ENCODE peak calls at places on chromosomes 12 and 14, in seven cellular contexts. One of them, this sample, is unnamed.

GRCh38 chr12:80925983-80926382 is 11.8 kb downstream of the LIN7A start:
- DNase-seq in OCI-LY7: no peak
- DNase-seq in choroid plexus epithelial cell: no peak
- DNase-seq in A549: no peak
- DNase-seq in heart right ventricle: no peak
- DNase-seq in AG04449: no peak
- DNase-seq in lower leg skin: no peak
- DNase-seq in this sample: no peak

GRCh38 chr12:4012977-4013968 is 140.1 kb upstream of the PARP11 start:
- DNase-seq in OCI-LY7: no peak
- DNase-seq in choroid plexus epithelial cell: no peak
- DNase-seq in A549: no peak
- DNase-seq in heart right ventricle: no peak
- DNase-seq in AG04449: no peak
- DNase-seq in lower leg skin: no peak
- DNase-seq in this sample: no peak

GRCh38 chr14:80978403-80978802 is 23.0 kb downstream of the TSHR start:
- DNase-seq in OCI-LY7: peak
- DNase-seq in choroid plexus epithelial cell: no peak
- DNase-seq in A549: no peak
- DNase-seq in heart right ventricle: no peak
- DNase-seq in AG04449: no peak
- DNase-seq in lower leg skin: no peak
- DNase-seq in this sample: no peak

GRCh38 chr12:52337054-52337453 is 15.9 kb upstream of the KRT83 start:
- DNase-seq in OCI-LY7: no peak
- DNase-seq in choroid plexus epithelial cell: peak
- DNase-seq in A549: no peak
- DNase-seq in heart right ventricle: no peak
- DNase-seq in AG04449: no peak
- DNase-seq in lower leg skin: no peak
- DNase-seq in this sample: no peak

GRCh38 chr12:59023861-59024424 is 103.6 kb upstream of the LRIG3 start:
- DNase-seq in OCI-LY7: no peak
- DNase-seq in choroid plexus epithelial cell: peak
- DNase-seq in A549: no peak
- DNase-seq in heart right ventricle: no peak
- DNase-seq in AG04449: no peak
- DNase-seq in lower leg skin: no peak
- DNase-seq in this sample: no peak

GRCh38 chr12:47200446-47200845 is 120.7 kb upstream of the AMIGO2 start:
- DNase-seq in OCI-LY7: no peak
- DNase-seq in choroid plexus epithelial cell: no peak
- DNase-seq in A549: no peak
- DNase-seq in heart right ventricle: no peak
- DNase-seq in AG04449: no peak
- DNase-seq in lower leg skin: no peak
- DNase-seq in this sample: no peak

GRCh38 chr12:70467908-70468733 is 102.0 kb downstream of the KCNMB4 start:
- DNase-seq in OCI-LY7: no peak
- DNase-seq in choroid plexus epithelial cell: no peak
- DNase-seq in A549: no peak
- DNase-seq in heart right ventricle: no peak
- DNase-seq in AG04449: no peak
- DNase-seq in lower leg skin: no peak
- DNase-seq in this sample: no peak

GRCh38 chr12:29980304-29980703 is 196.6 kb upstream of the TMTC1 start:
- DNase-seq in OCI-LY7: no peak
- DNase-seq in choroid plexus epithelial cell: no peak
- DNase-seq in A549: no peak
- DNase-seq in heart right ventricle: no peak
- DNase-seq in AG04449: no peak
- DNase-seq in lower leg skin: no peak
- DNase-seq in this sample: no peak

GRCh38 chr12:15179672-15180071 is 41.5 kb downstream of the RERG start:
- DNase-seq in OCI-LY7: no peak
- DNase-seq in choroid plexus epithelial cell: peak
- DNase-seq in A549: no peak
- DNase-seq in heart right ventricle: no peak
- DNase-seq in AG04449: no peak
- DNase-seq in lower leg skin: no peak
- DNase-seq in this sample: no peak

GRCh38 chr12:29769162-29769820 is 14.5 kb downstream of the TMTC1 start:
- DNase-seq in OCI-LY7: no peak
- DNase-seq in choroid plexus epithelial cell: peak
- DNase-seq in A549: no peak
- DNase-seq in heart right ventricle: no peak
- DNase-seq in AG04449: no peak
- DNase-seq in lower leg skin: no peak
- DNase-seq in this sample: peak

GRCh38 chr12:115422845-115423545 is 739.0 kb upstream of the TBX3 start:
- DNase-seq in OCI-LY7: no peak
- DNase-seq in choroid plexus epithelial cell: no peak
- DNase-seq in A549: no peak
- DNase-seq in heart right ventricle: no peak
- DNase-seq in AG04449: no peak
- DNase-seq in lower leg skin: no peak
- DNase-seq in this sample: no peak

GRCh38 chr12:50057896-50058670 is 687 bp downstream of the ASIC1 start:
- DNase-seq in OCI-LY7: no peak
- DNase-seq in choroid plexus epithelial cell: no peak
- DNase-seq in A549: no peak
- DNase-seq in heart right ventricle: no peak
- DNase-seq in AG04449: no peak
- DNase-seq in lower leg skin: no peak
- DNase-seq in this sample: no peak

GRCh38 chr14:50335389-50335788 is 23.3 kb downstream of the DMAC2L start:
- DNase-seq in OCI-LY7: no peak
- DNase-seq in choroid plexus epithelial cell: peak
- DNase-seq in A549: no peak
- DNase-seq in heart right ventricle: peak
- DNase-seq in AG04449: no peak
- DNase-seq in lower leg skin: peak
- DNase-seq in this sample: peak

GRCh38 chr12:120356567-120357030 is 12.4 kb downstream of the MSI1 start:
- DNase-seq in OCI-LY7: peak
- DNase-seq in choroid plexus epithelial cell: peak
- DNase-seq in A549: peak
- DNase-seq in heart right ventricle: peak
- DNase-seq in AG04449: peak
- DNase-seq in lower leg skin: peak
- DNase-seq in this sample: peak

GRCh38 chr14:24673534-24674203 is 39.7 kb upstream of the GZMB start:
- DNase-seq in OCI-LY7: peak
- DNase-seq in choroid plexus epithelial cell: no peak
- DNase-seq in A549: no peak
- DNase-seq in heart right ventricle: no peak
- DNase-seq in AG04449: no peak
- DNase-seq in lower leg skin: no peak
- DNase-seq in this sample: no peak

GRCh38 chr12:17528394-17528793 is 561.6 kb downstream of the RERGL start:
- DNase-seq in OCI-LY7: peak
- DNase-seq in choroid plexus epithelial cell: no peak
- DNase-seq in A549: no peak
- DNase-seq in heart right ventricle: no peak
- DNase-seq in AG04449: no peak
- DNase-seq in lower leg skin: no peak
- DNase-seq in this sample: no peak

GRCh38 chr12:52184813-52185212 is 7.0 kb downstream of the KRT80 start:
- DNase-seq in OCI-LY7: no peak
- DNase-seq in choroid plexus epithelial cell: no peak
- DNase-seq in A549: no peak
- DNase-seq in heart right ventricle: no peak
- DNase-seq in AG04449: no peak
- DNase-seq in lower leg skin: no peak
- DNase-seq in this sample: no peak

GRCh38 chr12:58293308-58293983 is 352.1 kb downstream of the ATP23 start:
- DNase-seq in OCI-LY7: no peak
- DNase-seq in choroid plexus epithelial cell: peak
- DNase-seq in A549: no peak
- DNase-seq in heart right ventricle: no peak
- DNase-seq in AG04449: no peak
- DNase-seq in lower leg skin: no peak
- DNase-seq in this sample: no peak

GRCh38 chr12:46209914-46210834 is 58.7 kb downstream of the SLC38A1 start:
- DNase-seq in OCI-LY7: peak
- DNase-seq in choroid plexus epithelial cell: no peak
- DNase-seq in A549: no peak
- DNase-seq in heart right ventricle: peak
- DNase-seq in AG04449: no peak
- DNase-seq in lower leg skin: no peak
- DNase-seq in this sample: peak

GRCh38 chr14:77043984-77044485 is 15.5 kb upstream of the IRF2BPL start:
- DNase-seq in OCI-LY7: no peak
- DNase-seq in choroid plexus epithelial cell: no peak
- DNase-seq in A549: no peak
- DNase-seq in heart right ventricle: no peak
- DNase-seq in AG04449: no peak
- DNase-seq in lower leg skin: no peak
- DNase-seq in this sample: no peak

GRCh38 chr14:36518586-36519430 is 1.2 kb downstream of the NKX2-1 start:
- DNase-seq in OCI-LY7: no peak
- DNase-seq in choroid plexus epithelial cell: no peak
- DNase-seq in A549: no peak
- DNase-seq in heart right ventricle: no peak
- DNase-seq in AG04449: no peak
- DNase-seq in lower leg skin: no peak
- DNase-seq in this sample: no peak

GRCh38 chr12:50110762-50111416 is 1.1 kb upstream of the COX14 start:
- DNase-seq in OCI-LY7: peak
- DNase-seq in choroid plexus epithelial cell: peak
- DNase-seq in A549: no peak
- DNase-seq in heart right ventricle: peak
- DNase-seq in AG04449: no peak
- DNase-seq in lower leg skin: peak
- DNase-seq in this sample: no peak

GRCh38 chr12:57190821-57191220 is 25.8 kb upstream of the NXPH4 start:
- DNase-seq in OCI-LY7: no peak
- DNase-seq in choroid plexus epithelial cell: no peak
- DNase-seq in A549: no peak
- DNase-seq in heart right ventricle: no peak
- DNase-seq in AG04449: no peak
- DNase-seq in lower leg skin: no peak
- DNase-seq in this sample: no peak

GRCh38 chr12:123115409-123116111 is 35.3 kb downstream of the PITPNM2 start:
- DNase-seq in OCI-LY7: no peak
- DNase-seq in choroid plexus epithelial cell: peak
- DNase-seq in A549: no peak
- DNase-seq in heart right ventricle: no peak
- DNase-seq in AG04449: peak
- DNase-seq in lower leg skin: no peak
- DNase-seq in this sample: peak

DNA sequence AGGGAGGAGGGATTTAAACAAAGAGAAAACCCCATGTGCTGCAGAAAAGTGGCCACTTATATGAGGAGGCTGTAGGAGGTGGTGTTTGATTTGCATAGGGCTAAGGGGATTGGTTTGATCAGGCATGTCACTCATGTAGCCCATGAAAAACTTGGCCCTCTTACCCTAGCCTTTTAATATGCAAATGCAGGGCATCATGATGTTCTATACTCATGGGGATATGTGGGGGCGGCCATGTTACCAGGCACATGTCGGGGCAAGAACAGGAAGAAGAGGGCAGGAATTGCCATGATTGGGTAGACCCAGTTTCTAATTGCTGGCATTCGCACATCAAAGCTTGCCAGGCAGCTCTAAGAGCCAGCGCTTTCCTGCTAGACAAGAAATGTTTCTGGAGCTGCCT is 28.8 kb downstream of the KLRK1 start:
- DNase-seq in OCI-LY7: no peak
- DNase-seq in choroid plexus epithelial cell: peak
- DNase-seq in A549: no peak
- DNase-seq in heart right ventricle: no peak
- DNase-seq in AG04449: no peak
- DNase-seq in lower leg skin: no peak
- DNase-seq in this sample: peak
- H3K4me3 ChIP-seq in OCI-LY7: no peak
- H3K4me3 ChIP-seq in choroid plexus epithelial cell: no peak
- H3K4me3 ChIP-seq in A549: no peak
- H3K4me3 ChIP-seq in heart right ventricle: no peak
- H3K4me3 ChIP-seq in AG04449: no peak
- H3K4me3 ChIP-seq in lower leg skin: no peak
- H3K4me3 ChIP-seq in this sample: no peak

GRCh38 chr12:133180669-133181068 is 626 bp upstream of the ZNF268 start:
- DNase-seq in OCI-LY7: peak
- DNase-seq in choroid plexus epithelial cell: no peak
- DNase-seq in A549: no peak
- DNase-seq in heart right ventricle: no peak
- DNase-seq in AG04449: no peak
- DNase-seq in lower leg skin: no peak
- DNase-seq in this sample: no peak
- TF ChIP-seq CTCF in OCI-LY7: no peak
- TF ChIP-seq CTCF in choroid plexus epithelial cell: no peak
- TF ChIP-seq CTCF in A549: no peak
- TF ChIP-seq CTCF in heart right ventricle: no peak
- TF ChIP-seq CTCF in AG04449: no peak
- TF ChIP-seq CTCF in lower leg skin: no peak
- TF ChIP-seq CTCF in this sample: no peak

GRCh38 chr14:35196571-35196970 is 74.2 kb downstream of the PRORP start:
- DNase-seq in OCI-LY7: no peak
- DNase-seq in choroid plexus epithelial cell: no peak
- DNase-seq in A549: no peak
- DNase-seq in heart right ventricle: no peak
- DNase-seq in AG04449: no peak
- DNase-seq in lower leg skin: no peak
- DNase-seq in this sample: no peak
- H3K4me3 ChIP-seq in OCI-LY7: no peak
- H3K4me3 ChIP-seq in choroid plexus epithelial cell: no peak
- H3K4me3 ChIP-seq in A549: no peak
- H3K4me3 ChIP-seq in heart right ventricle: no peak
- H3K4me3 ChIP-seq in AG04449: no peak
- H3K4me3 ChIP-seq in lower leg skin: no peak
- H3K4me3 ChIP-seq in this sample: no peak

GRCh38 chr12:127501916-127502315 is 765.1 kb upstream of the TMEM132C start:
- DNase-seq in OCI-LY7: no peak
- DNase-seq in choroid plexus epithelial cell: no peak
- DNase-seq in A549: no peak
- DNase-seq in heart right ventricle: no peak
- DNase-seq in AG04449: no peak
- DNase-seq in lower leg skin: no peak
- DNase-seq in this sample: no peak

GRCh38 chr12:127494961-127495915 is 771.7 kb upstream of the TMEM132C start:
- DNase-seq in OCI-LY7: no peak
- DNase-seq in choroid plexus epithelial cell: no peak
- DNase-seq in A549: no peak
- DNase-seq in heart right ventricle: no peak
- DNase-seq in AG04449: no peak
- DNase-seq in lower leg skin: no peak
- DNase-seq in this sample: no peak

GRCh38 chr12:127500513-127500912 is 766.5 kb upstream of the TMEM132C start:
- DNase-seq in OCI-LY7: no peak
- DNase-seq in choroid plexus epithelial cell: no peak
- DNase-seq in A549: no peak
- DNase-seq in heart right ventricle: no peak
- DNase-seq in AG04449: no peak
- DNase-seq in lower leg skin: no peak
- DNase-seq in this sample: no peak

DNA sequence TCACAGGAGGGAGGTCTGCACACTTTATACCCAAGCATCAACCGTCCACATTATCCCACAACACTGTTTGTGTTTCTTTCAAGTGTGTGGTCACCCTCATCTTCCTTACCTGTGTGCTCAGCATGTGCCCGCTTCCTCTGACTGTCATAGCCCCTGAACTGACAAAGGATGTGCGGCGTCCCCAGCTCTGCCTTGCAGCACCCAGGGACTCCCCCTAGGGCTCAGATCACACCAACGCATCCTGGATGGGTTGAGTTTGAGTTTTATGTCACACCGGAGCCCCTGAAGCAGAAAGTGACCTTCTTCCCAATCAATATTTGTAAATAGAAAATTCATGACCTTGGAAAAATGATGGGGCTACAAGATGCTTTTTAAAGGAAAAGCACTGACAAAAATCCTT is 770.7 kb upstream of the TMEM132C start:
- DNase-seq in OCI-LY7: no peak
- DNase-seq in choroid plexus epithelial cell: no peak
- DNase-seq in A549: no peak
- DNase-seq in heart right ventricle: no peak
- DNase-seq in AG04449: no peak
- DNase-seq in lower leg skin: no peak
- DNase-seq in this sample: no peak
- TF ChIP-seq CTCF in OCI-LY7: no peak
- TF ChIP-seq CTCF in choroid plexus epithelial cell: peak
- TF ChIP-seq CTCF in A549: no peak
- TF ChIP-seq CTCF in heart right ventricle: no peak
- TF ChIP-seq CTCF in AG04449: no peak
- TF ChIP-seq CTCF in lower leg skin: no peak
- TF ChIP-seq CTCF in this sample: no peak